ENCODE peak calls at places on chromosomes 7 and 10, in six cellular contexts. X, U, H, J, Z and S are unnamed samples.

GRCh38 chr7:100017875-100018274 is 2.5 kb downstream of the ZKSCAN1 start:
- DNase-seq in H (no peak), Z (no peak), U (no peak), X (no peak), J (no peak), S (no peak)

GRCh38 chr10:102988404-102989314 is 70.6 kb downstream of the CNNM2 start:
- DNase-seq in Z (no peak), U (no peak), J (no peak), H (no peak), X (no peak), S (no peak)

GRCh38 chr10:13105184-13105583 is 5.2 kb downstream of the OPTN start:
- DNase-seq in U (no peak), X (no peak), H (no peak), Z (no peak), J (no peak), S (no peak)

GRCh38 chr7:102216573-102217314 is 69.9 kb upstream of the SH2B2 start:
- DNase-seq in U (no peak), X (no peak), J (no peak), Z (no peak), H (no peak), S (no peak)

GRCh38 chr7:72335561-72336381 is 76.4 kb downstream of the CALN1 start:
- DNase-seq in H (no peak), U (no peak), X (no peak), Z (no peak), J (no peak), S (no peak)

GRCh38 chr10:98107644-98108430 is 26.6 kb upstream of the R3HCC1L start:
- DNase-seq in J (no peak), H (no peak), U (no peak), X (no peak), Z (no peak), S (no peak)

GRCh38 chr7:111920329-111920728 is 285.9 kb downstream of the DOCK4 start:
- DNase-seq in J (no peak), U (no peak), Z (no peak), X (no peak), H (no peak), S (no peak)

GRCh38 chr10:1243486-1244182 is 187.4 kb downstream of the WDR37 start:
- DNase-seq in X (no peak), Z (no peak), U (no peak), H (no peak), J (no peak), S (no peak)

GRCh38 chr10:10326119-10326518 is 691.6 kb upstream of the CELF2 start:
- DNase-seq in H (no peak), X (no peak), Z (no peak), U (no peak), J (no peak), S (no peak)

GRCh38 chr10:64732372-64732715 is 1211.1 kb downstream of the REEP3 start:
- DNase-seq in Z (no peak), U (no peak), H (no peak), X (no peak), J (no peak), S (no peak)

GRCh38 chr10:72257051-72257892 is 16.5 kb upstream of the DDIT4 start:
- DNase-seq in H (peak; percentile 50), U (no peak), X (peak; percentile 48), J (no peak), Z (no peak), S (no peak)

GRCh38 chr10:45515630-45516029 is 141.6 kb downstream of the ALOX5 start:
- DNase-seq in X (no peak), H (no peak), U (no peak), J (no peak), Z (no peak), S (no peak)

GRCh38 chr7:87156709-87157108 is 4.5 kb downstream of the DMTF1 start:
- DNase-seq in U (no peak), X (no peak), Z (no peak), J (no peak), H (no peak), S (no peak)

GRCh38 chr10:124091646-124092269 is 1.6 kb downstream of the CHST15 start:
- DNase-seq in X (peak; percentile 69), U (no peak), J (no peak), Z (no peak), H (peak; percentile 29), S (no peak)

GRCh38 chr7:44057849-44058758 is 7.3 kb downstream of the PGAM2 start:
- DNase-seq in J (no peak), U (no peak), X (peak; percentile 18), Z (no peak), H (peak; percentile 76), S (no peak)

GRCh38 chr10:72337039-72337629 is 17.6 kb downstream of the DNAJB12 start:
- DNase-seq in H (peak; percentile 63), U (peak; percentile 88), X (peak; percentile 92), J (peak; percentile 57), Z (peak; percentile 48), S (peak; percentile 40)

GRCh38 chr7:143381427-143382125 is 431 bp downstream of the ZYX start:
- DNase-seq in Z (peak; percentile 54), X (peak; percentile 82), U (no peak), H (no peak), J (no peak), S (peak; percentile 38)

GRCh38 chr10:78992333-78992732 is 76.4 kb upstream of the ZMIZ1 start:
- DNase-seq in H (peak; percentile 33), J (no peak), U (no peak), Z (no peak), X (no peak), S (no peak)

GRCh38 chr10:1972406-1972805 is 235.1 kb upstream of the ADARB2 start:
- DNase-seq in Z (no peak), J (no peak), X (no peak), U (no peak), H (no peak), S (no peak)

GRCh38 chr7:142478479-142479220 is 220.8 kb upstream of the PRSS58 start:
- DNase-seq in Z (no peak), J (no peak), H (no peak), U (no peak), X (no peak), S (no peak)

GRCh38 chr10:29535012-29535777 is 99.6 kb downstream of the SVIL start:
- DNase-seq in Z (no peak), J (no peak), X (peak; percentile 70), H (no peak), U (no peak), S (peak; percentile 32)

GRCh38 chr7:150368884-150369739 is 490 bp downstream of the REPIN1 start:
- DNase-seq in U (no peak), X (peak; percentile 80), J (peak; percentile 46), Z (peak; percentile 11), H (peak; percentile 70), S (peak; percentile 69)

GRCh38 chr7:18125536-18125935 is 97.9 kb upstream of the PRPS1L1 start:
- DNase-seq in Z (no peak), J (no peak), X (no peak), H (no peak), U (no peak), S (no peak)

GRCh38 chr10:31697271-31698168 is 231.1 kb downstream of the ARHGAP12 start:
- DNase-seq in U (no peak), Z (no peak), X (peak; percentile 94), H (no peak), J (no peak), S (peak; percentile 60)

GRCh38 chr7:38748056-38748610 is 117.0 kb upstream of the AMPH start:
- DNase-seq in J (no peak), Z (no peak), X (no peak), H (no peak), U (no peak), S (no peak)

GRCh38 chr10:90621577-90621976 is 236.3 kb downstream of the HTR7 start:
- DNase-seq in X (no peak), U (no peak), H (no peak), J (no peak), Z (no peak), S (no peak)

GRCh38 chr10:119509909-119510451 is 32.5 kb downstream of the RGS10 start:
- DNase-seq in Z (no peak), U (no peak), H (no peak), X (peak; percentile 70), J (no peak), S (no peak)

GRCh38 chr10:70728328-70728727 is 56.0 kb downstream of the ADAMTS14 start:
- DNase-seq in H (no peak), X (no peak), J (no peak), U (no peak), Z (no peak), S (no peak)

GRCh38 chr7:38731195-38731594 is 100.0 kb upstream of the AMPH start:
- DNase-seq in X (no peak), Z (no peak), U (no peak), J (no peak), H (no peak), S (no peak)

GRCh38 chr7:20270371-20270770 is 53.2 kb upstream of the MACC1 start:
- DNase-seq in Z (no peak), X (no peak), H (no peak), U (no peak), J (no peak), S (no peak)

GRCh38 chr7:142039231-142039630 is 43.6 kb downstream of the MGAM start:
- DNase-seq in J (no peak), H (no peak), U (no peak), Z (no peak), X (no peak), S (no peak)

GRCh38 chr7:50533849-50534248 is 31.4 kb downstream of the DDC start:
- DNase-seq in X (no peak), U (no peak), H (no peak), Z (no peak), J (no peak), S (no peak)

GRCh38 chr7:70630647-70631457 is 501.1 kb upstream of the GALNT17 start:
- DNase-seq in U (no peak), J (no peak), Z (peak; percentile 42), X (peak; percentile 54), H (no peak), S (no peak)

GRCh38 chr10:12869427-12869826 is 132.1 kb downstream of the CCDC3 start:
- DNase-seq in J (no peak), Z (no peak), X (no peak), U (no peak), H (no peak), S (no peak)

GRCh38 chr7:152924826-152925411 is 165.4 kb downstream of the ACTR3B start:
- DNase-seq in X (no peak), Z (no peak), U (no peak), J (no peak), H (no peak), S (no peak)

GRCh38 chr10:11276475-11276990 is 258.9 kb downstream of the CELF2 start:
- DNase-seq in X (no peak), J (no peak), Z (no peak), H (no peak), U (no peak), S (no peak)

GRCh38 chr7:110600983-110601382 is 489.9 kb upstream of the LRRN3 start:
- DNase-seq in J (no peak), U (no peak), X (no peak), Z (peak; percentile 85), H (no peak), S (no peak)

GRCh38 chr10:3668276-3668960 is 116.6 kb downstream of the KLF6 start:
- DNase-seq in H (no peak), U (peak; percentile 67), Z (no peak), J (peak; percentile 32), X (peak; percentile 48), S (no peak)

GRCh38 chr10:6423004-6423403 is 157.1 kb downstream of the PRKCQ start:
- DNase-seq in H (no peak), J (peak; percentile 46), Z (no peak), U (no peak), X (no peak), S (no peak)

GRCh38 chr7:41711283-41712064 is 8.6 kb upstream of the INHBA start:
- DNase-seq in H (no peak), X (no peak), Z (no peak), J (no peak), U (no peak), S (no peak)